ENCODE peak calls at places on chromosomes 13 and 19, in seven cellular contexts. N is ecto neural progenitor cell, D is EL, Q is substantia nigra, G is Karpas-422, M is Caki2, R is anterior cingulate cortex. F is an unnamed sample.

GRCh38 chr13:113116206-113116800 is 6.3 kb upstream of the F10 start:
- DNase-seq in R (no peak), D (no peak), G (no peak), Q (no peak), N (no peak), M (no peak), F (no peak)

GRCh38 chr19:51289635-51290034 is 21.8 kb upstream of the IGLON5 start:
- DNase-seq in G (no peak), M (no peak), N (no peak), R (no peak), D (no peak), Q (no peak), F (no peak)

GRCh38 chr19:11247391-11247790 is 8.0 kb downstream of the ANGPTL8 start:
- DNase-seq in D (no peak), N (no peak), R (no peak), M (no peak), G (no peak), Q (no peak), F (no peak)

GRCh38 chr13:109151255-109151654 is 521.8 kb downstream of the MYO16 start:
- DNase-seq in Q (no peak), D (peak; percentile 15), R (no peak), G (no peak), M (no peak), N (no peak), F (no peak)

GRCh38 chr13:25372275-25373081 is 704 bp downstream of the ATP8A2 start:
- DNase-seq in Q (no peak), N (peak; percentile 67), G (no peak), M (no peak), R (peak; percentile 5), D (no peak), F (no peak)

GRCh38 chr19:29771708-29772415 is 39.9 kb upstream of the CCNE1 start:
- DNase-seq in G (peak; percentile 50), M (peak; percentile 38), D (peak; percentile 56), R (no peak), Q (no peak), N (peak; percentile 78), F (peak; percentile 52)

GRCh38 chr13:112839347-112840105 is 129.5 kb upstream of the MCF2L start:
- DNase-seq in D (peak; percentile 4), Q (no peak), N (no peak), R (no peak), G (peak; percentile 42), M (no peak), F (no peak)

GRCh38 chr19:14614099-14614412 is 31.2 kb downstream of the CLEC17A start:
- DNase-seq in N (no peak), M (no peak), G (peak; percentile 43), R (no peak), Q (no peak), D (no peak), F (no peak)

GRCh38 chr13:41785402-41786142 is 175.3 kb downstream of the VWA8 start:
- DNase-seq in N (no peak), D (no peak), R (no peak), Q (no peak), G (no peak), M (no peak), F (no peak)

GRCh38 chr13:60226507-60226906 is 62.8 kb upstream of the DIAPH3 start:
- DNase-seq in Q (no peak), N (peak; percentile 59), M (no peak), D (peak; percentile 29), G (peak; percentile 62), R (no peak), F (peak; percentile 21)

GRCh38 chr19:9934132-9934950 is 2.0 kb downstream of the OLFM2 start:
- DNase-seq in M (peak; percentile 44), D (peak; percentile 77), N (peak; percentile 94), R (peak; percentile 14), Q (peak; percentile 45), G (peak; percentile 94), F (peak; percentile 80)

GRCh38 chr13:33078268-33078667 is 62.0 kb downstream of the KL start:
- DNase-seq in D (no peak), R (no peak), M (no peak), G (no peak), N (no peak), Q (no peak), F (no peak)

GRCh38 chr19:48059331-48059730 is 15.5 kb upstream of the CABP5 start:
- DNase-seq in M (no peak), D (no peak), R (no peak), N (no peak), Q (no peak), G (no peak), F (no peak)

GRCh38 chr19:6610934-6611370 is 20.0 kb upstream of the CD70 start:
- DNase-seq in D (peak; percentile 95), N (no peak), M (peak; percentile 94), G (no peak), R (no peak), Q (no peak), F (peak; percentile 88)

GRCh38 chr13:38687246-38688229 is 661 bp downstream of the FREM2 start:
- DNase-seq in D (peak; percentile 18), G (no peak), R (no peak), N (peak; percentile 62), M (no peak), Q (no peak), F (no peak)

GRCh38 chr19:21604351-21604926 is 99.0 kb downstream of the ZNF429 start:
- DNase-seq in N (no peak), G (peak; percentile 62), R (no peak), Q (no peak), D (peak; percentile 53), M (peak; percentile 14), F (peak; percentile 57)

GRCh38 chr19:46716013-46716671 is 772 bp downstream of the PRKD2 start:
- DNase-seq in R (no peak), D (no peak), G (peak; percentile 54), Q (no peak), M (no peak), N (peak; percentile 80), F (peak; percentile 15)

GRCh38 chr19:18832331-18833140 is 777 bp downstream of the UPF1 start:
- DNase-seq in N (peak; percentile 69), D (peak; percentile 38), R (no peak), M (peak; percentile 37), Q (no peak), G (peak; percentile 61), F (peak; percentile 29)

GRCh38 chr13:87094646-87095045 is 576.5 kb upstream of the SLITRK5 start:
- DNase-seq in R (no peak), M (no peak), G (peak; percentile 61), Q (no peak), D (no peak), N (no peak), F (no peak)

GRCh38 chr19:10761443-10762242 is 43.8 kb downstream of the DNM2 start:
- DNase-seq in Q (no peak), G (no peak), R (no peak), D (no peak), M (peak; percentile 72), N (no peak), F (no peak)

GRCh38 chr13:24842533-24843278 is 78.7 kb downstream of the RNF17 start:
- DNase-seq in G (no peak), M (peak; percentile 74), N (no peak), D (no peak), R (no peak), Q (no peak), F (peak; percentile 7)

F was measured in RPMI7951.